ENCODE peak calls at places on chromosomes 16 and 17, in seven cellular contexts. One of them, this sample, is unnamed. For H3K79me1, the result is how much of the 10 kb centered on the place peaks cover.

GRCh38 chr17:1485311-1485747 is 7.2 kb downstream of the MYO1C start:
- DNase-seq in IMR-90: no peak
- DNase-seq in H9: peak
- DNase-seq in H1: no peak
- DNase-seq in neuronal stem cell: peak
- DNase-seq in trophoblast cell: peak
- DNase-seq in mesenchymal stem cell: peak
- DNase-seq in this sample: peak

GRCh38 chr16:49716268-49716667 is 139.6 kb downstream of the ZNF423 start:
- DNase-seq in IMR-90: no peak
- DNase-seq in H9: no peak
- DNase-seq in H1: no peak
- DNase-seq in neuronal stem cell: no peak
- DNase-seq in trophoblast cell: no peak
- DNase-seq in mesenchymal stem cell: no peak
- DNase-seq in this sample: no peak

GRCh38 chr17:1606352-1606985 is 22.2 kb downstream of the SLC43A2 start:
- DNase-seq in IMR-90: no peak
- DNase-seq in H9: no peak
- DNase-seq in H1: no peak
- DNase-seq in neuronal stem cell: no peak
- DNase-seq in trophoblast cell: peak
- DNase-seq in mesenchymal stem cell: no peak
- DNase-seq in this sample: no peak

GRCh38 chr17:82378741-82379021 is 7.1 kb downstream of the UTS2R start:
- DNase-seq in IMR-90: no peak
- DNase-seq in H9: no peak
- DNase-seq in H1: no peak
- DNase-seq in neuronal stem cell: no peak
- DNase-seq in trophoblast cell: no peak
- DNase-seq in mesenchymal stem cell: no peak
- DNase-seq in this sample: no peak

GRCh38 chr17:17886747-17887146 is 50.0 kb upstream of the SREBF1 start:
- DNase-seq in IMR-90: no peak
- DNase-seq in H9: no peak
- DNase-seq in H1: no peak
- DNase-seq in neuronal stem cell: no peak
- DNase-seq in trophoblast cell: no peak
- DNase-seq in mesenchymal stem cell: no peak
- DNase-seq in this sample: no peak

GRCh38 chr17:45650601-45651000 is 133.5 kb upstream of the CRHR1 start:
- DNase-seq in IMR-90: peak
- DNase-seq in H9: no peak
- DNase-seq in H1: no peak
- DNase-seq in neuronal stem cell: no peak
- DNase-seq in trophoblast cell: no peak
- DNase-seq in mesenchymal stem cell: no peak
- DNase-seq in this sample: peak

GRCh38 chr17:37813753-37814152 is 68.9 kb upstream of the HNF1B start:
- DNase-seq in IMR-90: peak
- DNase-seq in H9: no peak
- DNase-seq in H1: no peak
- DNase-seq in neuronal stem cell: no peak
- DNase-seq in trophoblast cell: no peak
- DNase-seq in mesenchymal stem cell: peak
- DNase-seq in this sample: peak

GRCh38 chr17:81253358-81254131 is 14.4 kb downstream of the NDUFAF8 start:
- DNase-seq in IMR-90: peak
- DNase-seq in H9: no peak
- DNase-seq in H1: no peak
- DNase-seq in neuronal stem cell: no peak
- DNase-seq in trophoblast cell: peak
- DNase-seq in mesenchymal stem cell: peak
- DNase-seq in this sample: no peak

GRCh38 chr16:64957246-64957645 is 164.6 kb downstream of the CDH11 start:
- DNase-seq in IMR-90: no peak
- DNase-seq in H9: no peak
- DNase-seq in H1: no peak
- DNase-seq in neuronal stem cell: no peak
- DNase-seq in trophoblast cell: no peak
- DNase-seq in mesenchymal stem cell: no peak
- DNase-seq in this sample: no peak

GRCh38 chr16:4052801-4053662 is 63.2 kb downstream of the ADCY9 start:
- DNase-seq in IMR-90: peak
- DNase-seq in H9: no peak
- DNase-seq in H1: no peak
- DNase-seq in neuronal stem cell: no peak
- DNase-seq in trophoblast cell: peak
- DNase-seq in mesenchymal stem cell: peak
- DNase-seq in this sample: no peak

GRCh38 chr17:61312406-61313295 is 87.0 kb upstream of the TBX2 start:
- DNase-seq in IMR-90: no peak
- DNase-seq in H9: no peak
- DNase-seq in H1: no peak
- DNase-seq in neuronal stem cell: no peak
- DNase-seq in trophoblast cell: peak
- DNase-seq in mesenchymal stem cell: no peak
- DNase-seq in this sample: peak

GRCh38 chr17:44251062-44251461 is 16.9 kb downstream of the SLC4A1 start:
- DNase-seq in IMR-90: no peak
- DNase-seq in H9: no peak
- DNase-seq in H1: no peak
- DNase-seq in neuronal stem cell: no peak
- DNase-seq in trophoblast cell: no peak
- DNase-seq in mesenchymal stem cell: no peak
- DNase-seq in this sample: no peak

GRCh38 chr16:70158261-70158939 is 15.2 kb upstream of the CLEC18C start:
- DNase-seq in IMR-90: no peak
- DNase-seq in H9: peak
- DNase-seq in H1: no peak
- DNase-seq in neuronal stem cell: no peak
- DNase-seq in trophoblast cell: no peak
- DNase-seq in mesenchymal stem cell: no peak
- DNase-seq in this sample: peak

GRCh38 chr17:67834634-67835033 is 9.3 kb downstream of the BPTF start:
- DNase-seq in IMR-90: no peak
- DNase-seq in H9: no peak
- DNase-seq in H1: no peak
- DNase-seq in neuronal stem cell: no peak
- DNase-seq in trophoblast cell: no peak
- DNase-seq in mesenchymal stem cell: no peak
- DNase-seq in this sample: no peak

GRCh38 chr17:75481194-75482059 is 25.0 kb downstream of the TMEM94 start:
- DNase-seq in IMR-90: no peak
- DNase-seq in H9: no peak
- DNase-seq in H1: no peak
- DNase-seq in neuronal stem cell: no peak
- DNase-seq in trophoblast cell: no peak
- DNase-seq in mesenchymal stem cell: no peak
- DNase-seq in this sample: peak

GRCh38 chr17:31048780-31049179 is 46.0 kb upstream of the NF1 start:
- DNase-seq in IMR-90: peak
- DNase-seq in H9: no peak
- DNase-seq in H1: no peak
- DNase-seq in neuronal stem cell: no peak
- DNase-seq in trophoblast cell: peak
- DNase-seq in mesenchymal stem cell: no peak
- DNase-seq in this sample: no peak

GRCh38 chr16:89723279-89724250 is 2.2 kb downstream of the ZNF276 start:
- DNase-seq in IMR-90: peak
- DNase-seq in H9: no peak
- DNase-seq in H1: no peak
- DNase-seq in neuronal stem cell: no peak
- DNase-seq in trophoblast cell: no peak
- DNase-seq in mesenchymal stem cell: no peak
- DNase-seq in this sample: no peak

GRCh38 chr17:48162946-48163506 is 55.5 kb downstream of the SNX11 start:
- DNase-seq in IMR-90: no peak
- DNase-seq in H9: no peak
- DNase-seq in H1: no peak
- DNase-seq in neuronal stem cell: no peak
- DNase-seq in trophoblast cell: no peak
- DNase-seq in mesenchymal stem cell: peak
- DNase-seq in this sample: no peak

GRCh38 chr17:48161127-48161905 is 53.8 kb downstream of the SNX11 start:
- DNase-seq in IMR-90: no peak
- DNase-seq in H9: no peak
- DNase-seq in H1: no peak
- DNase-seq in neuronal stem cell: no peak
- DNase-seq in trophoblast cell: no peak
- DNase-seq in mesenchymal stem cell: no peak
- DNase-seq in this sample: no peak

GRCh38 chr17:48163809-48164208 is 56.2 kb downstream of the SNX11 start:
- DNase-seq in IMR-90: no peak
- DNase-seq in H9: no peak
- DNase-seq in H1: no peak
- DNase-seq in neuronal stem cell: no peak
- DNase-seq in trophoblast cell: no peak
- DNase-seq in mesenchymal stem cell: no peak
- DNase-seq in this sample: no peak

GRCh38 chr17:48160177-48160967 is 52.8 kb downstream of the SNX11 start:
- DNase-seq in IMR-90: no peak
- DNase-seq in H9: peak
- DNase-seq in H1: peak
- DNase-seq in neuronal stem cell: no peak
- DNase-seq in trophoblast cell: no peak
- DNase-seq in mesenchymal stem cell: no peak
- DNase-seq in this sample: peak

GRCh38 chr17:48162305-48162934 is 54.9 kb downstream of the SNX11 start:
- DNase-seq in IMR-90: no peak
- DNase-seq in H9: no peak
- DNase-seq in H1: no peak
- DNase-seq in neuronal stem cell: no peak
- DNase-seq in trophoblast cell: no peak
- DNase-seq in mesenchymal stem cell: no peak
- DNase-seq in this sample: peak
- H3K79me1 ChIP-seq in IMR-90: under half
- H3K79me1 ChIP-seq in H9: under half
- H3K79me1 ChIP-seq in H1: under half
- H3K79me1 ChIP-seq in neuronal stem cell: under half
- H3K79me1 ChIP-seq in trophoblast cell: under half
- H3K79me1 ChIP-seq in mesenchymal stem cell: under half
- H3K79me1 ChIP-seq in this sample: under half

DNA sequence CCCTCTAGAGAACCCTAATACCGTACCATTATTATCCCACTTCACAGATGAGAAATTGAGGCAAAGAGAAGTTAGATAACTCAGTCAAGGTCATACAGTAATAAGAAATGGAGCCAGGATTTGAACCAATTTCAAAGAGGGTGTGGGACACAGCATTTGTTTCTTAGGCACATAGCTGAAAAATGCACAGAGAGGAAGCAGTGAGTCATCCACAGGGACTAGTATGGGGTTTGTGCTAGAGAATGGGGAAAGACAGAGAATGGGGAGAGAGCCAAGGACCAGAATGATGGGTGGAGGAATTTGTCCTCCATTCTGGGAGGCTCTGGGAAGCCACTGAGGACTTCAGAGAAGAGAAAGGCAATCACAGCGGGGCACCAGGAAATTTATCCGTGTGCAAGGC is 77.9 kb upstream of the ZFHX3 start:
- DNase-seq in IMR-90: peak
- DNase-seq in H9: no peak
- DNase-seq in H1: no peak
- DNase-seq in neuronal stem cell: no peak
- DNase-seq in trophoblast cell: peak
- DNase-seq in mesenchymal stem cell: peak
- DNase-seq in this sample: no peak
- H3K27ac ChIP-seq in IMR-90: no peak
- H3K27ac ChIP-seq in H9: no peak
- H3K27ac ChIP-seq in H1: no peak
- H3K27ac ChIP-seq in neuronal stem cell: no peak
- H3K27ac ChIP-seq in trophoblast cell: no peak
- H3K27ac ChIP-seq in mesenchymal stem cell: no peak
- H3K27ac ChIP-seq in this sample: no peak

GRCh38 chr16:9259914-9260608 is 168.6 kb downstream of the HAPSTR1 start:
- DNase-seq in IMR-90: no peak
- DNase-seq in H9: no peak
- DNase-seq in H1: no peak
- DNase-seq in neuronal stem cell: no peak
- DNase-seq in trophoblast cell: peak
- DNase-seq in mesenchymal stem cell: no peak
- DNase-seq in this sample: no peak
- H3K79me1 ChIP-seq in IMR-90: under half
- H3K79me1 ChIP-seq in H9: under half
- H3K79me1 ChIP-seq in H1: under half
- H3K79me1 ChIP-seq in neuronal stem cell: under half
- H3K79me1 ChIP-seq in trophoblast cell: under half
- H3K79me1 ChIP-seq in mesenchymal stem cell: under half
- H3K79me1 ChIP-seq in this sample: under half

GRCh38 chr16:67111951-67112444 is 2.3 kb downstream of the PHAF1 start:
- DNase-seq in IMR-90: no peak
- DNase-seq in H9: no peak
- DNase-seq in H1: no peak
- DNase-seq in neuronal stem cell: no peak
- DNase-seq in trophoblast cell: no peak
- DNase-seq in mesenchymal stem cell: no peak
- DNase-seq in this sample: no peak

GRCh38 chr16:67116388-67117311 is 6.9 kb downstream of the PHAF1 start:
- DNase-seq in IMR-90: no peak
- DNase-seq in H9: no peak
- DNase-seq in H1: no peak
- DNase-seq in neuronal stem cell: no peak
- DNase-seq in trophoblast cell: no peak
- DNase-seq in mesenchymal stem cell: peak
- DNase-seq in this sample: no peak

GRCh38 chr16:67115649-67116048 is 5.9 kb downstream of the PHAF1 start:
- DNase-seq in IMR-90: peak
- DNase-seq in H9: no peak
- DNase-seq in H1: no peak
- DNase-seq in neuronal stem cell: no peak
- DNase-seq in trophoblast cell: peak
- DNase-seq in mesenchymal stem cell: peak
- DNase-seq in this sample: no peak

GRCh38 chr16:67112591-67113399 is 3.1 kb downstream of the PHAF1 start:
- DNase-seq in IMR-90: no peak
- DNase-seq in H9: no peak
- DNase-seq in H1: no peak
- DNase-seq in neuronal stem cell: no peak
- DNase-seq in trophoblast cell: peak
- DNase-seq in mesenchymal stem cell: no peak
- DNase-seq in this sample: peak

GRCh38 chr16:67114793-67115192 is 5.1 kb downstream of the PHAF1 start:
- DNase-seq in IMR-90: peak
- DNase-seq in H9: no peak
- DNase-seq in H1: no peak
- DNase-seq in neuronal stem cell: no peak
- DNase-seq in trophoblast cell: no peak
- DNase-seq in mesenchymal stem cell: peak
- DNase-seq in this sample: no peak
- H3K27ac ChIP-seq in IMR-90: no peak
- H3K27ac ChIP-seq in H9: no peak
- H3K27ac ChIP-seq in H1: no peak
- H3K27ac ChIP-seq in neuronal stem cell: no peak
- H3K27ac ChIP-seq in trophoblast cell: no peak
- H3K27ac ChIP-seq in mesenchymal stem cell: no peak
- H3K27ac ChIP-seq in this sample: no peak